ENCODE peak calls at places on chromosome 10, in seven cellular contexts. One of them, this sample, is unnamed.

GRCh38 chr10:110779489-110779888 is 92.2 kb upstream of the PDCD4 start:
- DNase-seq in left ventricle myocardium inferior: no peak
- DNase-seq in cardiac muscle cell: no peak
- DNase-seq in A673: no peak
- DNase-seq in right lobe of liver: no peak
- DNase-seq in WERI-Rb-1: no peak
- DNase-seq in endothelial cell: no peak
- DNase-seq in this sample: no peak

GRCh38 chr10:14371616-14372015 is 40.9 kb upstream of the FRMD4A start:
- DNase-seq in left ventricle myocardium inferior: no peak
- DNase-seq in cardiac muscle cell: no peak
- DNase-seq in A673: no peak
- DNase-seq in right lobe of liver: no peak
- DNase-seq in WERI-Rb-1: peak
- DNase-seq in endothelial cell: no peak
- DNase-seq in this sample: no peak

GRCh38 chr10:132847416-132847777 is 61.5 kb upstream of the NKX6-2 start:
- DNase-seq in left ventricle myocardium inferior: no peak
- DNase-seq in cardiac muscle cell: no peak
- DNase-seq in A673: no peak
- DNase-seq in right lobe of liver: no peak
- DNase-seq in WERI-Rb-1: no peak
- DNase-seq in endothelial cell: no peak
- DNase-seq in this sample: no peak

GRCh38 chr10:43899224-43899959 is 250.7 kb upstream of the ZNF32 start:
- DNase-seq in left ventricle myocardium inferior: no peak
- DNase-seq in cardiac muscle cell: no peak
- DNase-seq in A673: no peak
- DNase-seq in right lobe of liver: no peak
- DNase-seq in WERI-Rb-1: no peak
- DNase-seq in endothelial cell: no peak
- DNase-seq in this sample: no peak

GRCh38 chr10:7234109-7234508 is 176.7 kb downstream of the SFMBT2 start:
- DNase-seq in left ventricle myocardium inferior: no peak
- DNase-seq in cardiac muscle cell: no peak
- DNase-seq in A673: no peak
- DNase-seq in right lobe of liver: no peak
- DNase-seq in WERI-Rb-1: no peak
- DNase-seq in endothelial cell: no peak
- DNase-seq in this sample: no peak

GRCh38 chr10:62095341-62096071 is 173.1 kb downstream of the RTKN2 start:
- DNase-seq in left ventricle myocardium inferior: no peak
- DNase-seq in cardiac muscle cell: no peak
- DNase-seq in A673: peak
- DNase-seq in right lobe of liver: no peak
- DNase-seq in WERI-Rb-1: no peak
- DNase-seq in endothelial cell: no peak
- DNase-seq in this sample: no peak

GRCh38 chr10:77391605-77392235 is 245.9 kb downstream of the KCNMA1 start:
- DNase-seq in left ventricle myocardium inferior: peak
- DNase-seq in cardiac muscle cell: peak
- DNase-seq in A673: peak
- DNase-seq in right lobe of liver: peak
- DNase-seq in WERI-Rb-1: peak
- DNase-seq in endothelial cell: peak
- DNase-seq in this sample: peak

GRCh38 chr10:33193867-33194521 is 140.5 kb downstream of the NRP1 start:
- DNase-seq in left ventricle myocardium inferior: no peak
- DNase-seq in cardiac muscle cell: no peak
- DNase-seq in A673: peak
- DNase-seq in right lobe of liver: no peak
- DNase-seq in WERI-Rb-1: no peak
- DNase-seq in endothelial cell: no peak
- DNase-seq in this sample: no peak

GRCh38 chr10:77844713-77845454 is 81.7 kb downstream of the DLG5 start:
- DNase-seq in left ventricle myocardium inferior: no peak
- DNase-seq in cardiac muscle cell: no peak
- DNase-seq in A673: peak
- DNase-seq in right lobe of liver: no peak
- DNase-seq in WERI-Rb-1: no peak
- DNase-seq in endothelial cell: peak
- DNase-seq in this sample: no peak

GRCh38 chr10:44399478-44400451 is 14.9 kb upstream of the CXCL12 start:
- DNase-seq in left ventricle myocardium inferior: no peak
- DNase-seq in cardiac muscle cell: no peak
- DNase-seq in A673: no peak
- DNase-seq in right lobe of liver: no peak
- DNase-seq in WERI-Rb-1: no peak
- DNase-seq in endothelial cell: no peak
- DNase-seq in this sample: no peak

GRCh38 chr10:78706256-78706655 is 362.5 kb upstream of the ZMIZ1 start:
- DNase-seq in left ventricle myocardium inferior: no peak
- DNase-seq in cardiac muscle cell: no peak
- DNase-seq in A673: no peak
- DNase-seq in right lobe of liver: no peak
- DNase-seq in WERI-Rb-1: no peak
- DNase-seq in endothelial cell: no peak
- DNase-seq in this sample: no peak

GRCh38 chr10:92590623-92591549 is 2.0 kb upstream of the KIF11 start:
- DNase-seq in left ventricle myocardium inferior: peak
- DNase-seq in cardiac muscle cell: peak
- DNase-seq in A673: peak
- DNase-seq in right lobe of liver: peak
- DNase-seq in WERI-Rb-1: peak
- DNase-seq in endothelial cell: peak
- DNase-seq in this sample: peak

GRCh38 chr10:128060341-128060851 is 65.8 kb downstream of the MKI67 start:
- DNase-seq in left ventricle myocardium inferior: no peak
- DNase-seq in cardiac muscle cell: no peak
- DNase-seq in A673: no peak
- DNase-seq in right lobe of liver: no peak
- DNase-seq in WERI-Rb-1: no peak
- DNase-seq in endothelial cell: no peak
- DNase-seq in this sample: no peak

GRCh38 chr10:106487726-106488125 is 676.8 kb downstream of the SORCS1 start:
- DNase-seq in left ventricle myocardium inferior: no peak
- DNase-seq in cardiac muscle cell: no peak
- DNase-seq in A673: no peak
- DNase-seq in right lobe of liver: no peak
- DNase-seq in WERI-Rb-1: no peak
- DNase-seq in endothelial cell: no peak
- DNase-seq in this sample: no peak

GRCh38 chr10:3942930-3943489 is 158.0 kb upstream of the KLF6 start:
- DNase-seq in left ventricle myocardium inferior: no peak
- DNase-seq in cardiac muscle cell: no peak
- DNase-seq in A673: no peak
- DNase-seq in right lobe of liver: no peak
- DNase-seq in WERI-Rb-1: no peak
- DNase-seq in endothelial cell: no peak
- DNase-seq in this sample: no peak
- TF ChIP-seq CTCF in left ventricle myocardium inferior: no peak
- TF ChIP-seq CTCF in cardiac muscle cell: no peak
- TF ChIP-seq CTCF in A673: no peak
- TF ChIP-seq CTCF in right lobe of liver: no peak
- TF ChIP-seq CTCF in WERI-Rb-1: no peak
- TF ChIP-seq CTCF in endothelial cell: no peak
- TF ChIP-seq CTCF in this sample: no peak

DNA sequence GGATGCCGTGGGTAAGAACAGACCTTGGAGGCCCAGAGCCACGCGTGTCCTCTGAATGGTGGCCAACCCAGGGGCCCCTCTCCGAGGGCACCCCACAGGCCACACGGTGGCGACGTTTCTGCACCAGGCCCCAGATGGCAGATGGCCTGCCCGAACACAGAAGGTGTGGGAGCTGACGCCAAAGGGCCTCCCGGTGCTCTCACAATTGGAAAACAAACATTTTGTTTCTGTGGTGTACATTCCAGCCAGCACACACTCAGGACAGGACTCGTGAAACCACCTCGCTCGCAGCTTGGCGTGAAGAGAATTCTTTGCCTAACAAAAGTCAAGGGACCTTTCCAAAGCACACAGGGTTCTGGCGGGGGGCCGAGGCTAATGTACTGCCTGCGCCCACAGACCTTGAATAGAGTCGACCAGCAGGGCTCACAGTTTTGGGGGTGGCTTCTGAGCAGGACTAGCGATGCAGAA is 112.1 kb downstream of the FAM53B start:
- DNase-seq in left ventricle myocardium inferior: peak
- DNase-seq in cardiac muscle cell: peak
- DNase-seq in A673: peak
- DNase-seq in right lobe of liver: peak
- DNase-seq in WERI-Rb-1: peak
- DNase-seq in endothelial cell: peak
- DNase-seq in this sample: peak
- TF ChIP-seq CTCF in left ventricle myocardium inferior: peak
- TF ChIP-seq CTCF in cardiac muscle cell: peak
- TF ChIP-seq CTCF in A673: peak
- TF ChIP-seq CTCF in right lobe of liver: peak
- TF ChIP-seq CTCF in WERI-Rb-1: peak
- TF ChIP-seq CTCF in endothelial cell: no peak
- TF ChIP-seq CTCF in this sample: peak

GRCh38 chr10:88838766-88839165 is 12.9 kb downstream of the ANKRD22 start:
- DNase-seq in left ventricle myocardium inferior: no peak
- DNase-seq in cardiac muscle cell: no peak
- DNase-seq in A673: no peak
- DNase-seq in right lobe of liver: no peak
- DNase-seq in WERI-Rb-1: no peak
- DNase-seq in endothelial cell: no peak
- DNase-seq in this sample: no peak
- TF ChIP-seq CTCF in left ventricle myocardium inferior: no peak
- TF ChIP-seq CTCF in cardiac muscle cell: no peak
- TF ChIP-seq CTCF in A673: no peak
- TF ChIP-seq CTCF in right lobe of liver: no peak
- TF ChIP-seq CTCF in WERI-Rb-1: peak
- TF ChIP-seq CTCF in endothelial cell: no peak
- TF ChIP-seq CTCF in this sample: no peak

DNA sequence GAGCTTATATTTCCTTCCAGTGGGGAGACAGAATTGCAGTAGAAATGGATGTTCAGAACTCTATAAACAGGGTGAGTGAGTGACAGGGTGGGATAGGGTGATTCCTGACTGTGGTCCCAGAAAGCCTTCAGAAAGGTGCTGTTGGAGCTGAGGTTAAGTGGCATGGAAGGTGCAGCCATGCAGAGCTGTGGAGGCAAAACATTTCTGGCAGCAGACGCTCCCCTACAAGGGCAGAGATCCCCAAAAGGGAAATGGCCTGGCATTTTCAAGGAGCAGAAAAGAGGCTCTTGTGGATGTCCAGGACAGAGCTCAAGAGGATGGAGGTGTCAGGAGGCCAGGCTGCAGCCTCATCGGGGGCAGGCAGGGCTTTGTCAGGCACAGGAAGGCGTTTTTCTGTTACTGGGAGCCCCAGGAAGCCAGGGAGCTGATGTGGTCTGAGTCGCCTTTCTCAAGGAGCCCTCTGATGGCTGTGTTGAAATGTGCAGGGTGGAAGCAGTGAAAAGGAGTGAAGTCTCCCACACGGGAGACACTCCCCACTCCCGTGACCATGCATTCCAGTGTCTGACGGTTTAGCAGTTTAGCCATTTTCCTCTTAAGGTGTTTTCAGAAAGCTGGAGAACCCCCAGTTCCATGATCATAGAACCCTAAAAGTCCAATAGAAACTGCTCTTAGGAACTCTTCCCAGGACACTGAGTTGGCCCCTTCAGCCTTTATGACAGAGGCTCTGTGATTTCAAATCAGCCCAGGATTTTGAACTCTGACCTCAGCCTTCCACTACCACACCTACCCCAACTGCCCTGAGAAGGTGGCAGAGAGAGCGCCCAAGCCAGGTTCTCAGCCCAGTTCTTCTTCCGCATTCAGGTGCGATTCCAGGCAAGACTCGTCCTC is 96.2 kb downstream of the C10orf105 start:
- DNase-seq in left ventricle myocardium inferior: no peak
- DNase-seq in cardiac muscle cell: peak
- DNase-seq in A673: peak
- DNase-seq in right lobe of liver: no peak
- DNase-seq in WERI-Rb-1: peak
- DNase-seq in endothelial cell: peak
- DNase-seq in this sample: no peak
- TF ChIP-seq CTCF in left ventricle myocardium inferior: peak
- TF ChIP-seq CTCF in cardiac muscle cell: peak
- TF ChIP-seq CTCF in A673: peak
- TF ChIP-seq CTCF in right lobe of liver: no peak
- TF ChIP-seq CTCF in WERI-Rb-1: peak
- TF ChIP-seq CTCF in endothelial cell: no peak
- TF ChIP-seq CTCF in this sample: no peak